ENCODE peak calls at places on chromosomes 13 and 19, in nine cellular contexts. H is upper lobe of left lung, W is spleen, R is transverse colon, J is GM23338, Z is endothelial cell of umbilical vein, X is stomach, B is prostate gland, D is HCT116. Y is an unnamed sample. For H3K4me1 and H3K27me3, the result is how much of the 10 kb centered on the place peaks cover.

GRCh38 chr19:42295831-42296525 is 6.0 kb upstream of the PRR19 start:
- DNase-seq in Z (peak), B (peak), J (peak), D (peak), W (peak), H (peak), R (peak), X (peak), Y (no peak)

GRCh38 chr19:3135961-3136683 is at the start of gene GNA15:
- DNase-seq in J (no peak), R (peak), B (peak), D (no peak), H (peak), W (peak), X (peak), Z (no peak), Y (no peak)

GRCh38 chr19:14603990-14604387 is 21.1 kb downstream of the CLEC17A start:
- DNase-seq in B (no peak), H (no peak), X (no peak), W (no peak), D (no peak), R (no peak), J (no peak), Z (no peak), Y (no peak)

GRCh38 chr19:55132453-55133129 is 15.2 kb upstream of the PPP1R12C start:
- DNase-seq in D (no peak), W (no peak), R (no peak), J (peak), Z (no peak), X (no peak), B (no peak), H (peak), Y (no peak)

GRCh38 chr19:11264452-11265176 is 2.3 kb upstream of the DOCK6 start:
- DNase-seq in H (peak), J (peak), D (no peak), R (peak), W (no peak), X (peak), Z (peak), B (peak), Y (no peak)

GRCh38 chr19:33210266-33210940 is 15.2 kb downstream of the SLC7A10 start:
- DNase-seq in X (no peak), B (no peak), R (no peak), D (no peak), Z (no peak), H (no peak), W (no peak), J (no peak), Y (no peak)

GRCh38 chr19:35225951-35226350 is 2.6 kb downstream of the FAM187B start:
- DNase-seq in B (no peak), H (no peak), Z (no peak), D (no peak), R (no peak), J (no peak), W (no peak), X (no peak), Y (peak)

GRCh38 chr19:45664575-45664974 is 3.4 kb upstream of the GIPR start:
- DNase-seq in Z (no peak), H (no peak), W (no peak), X (no peak), J (no peak), B (no peak), R (peak), D (no peak), Y (no peak)

GRCh38 chr13:95153647-95154405 is 147.4 kb downstream of the ABCC4 start:
- DNase-seq in R (no peak), B (no peak), D (no peak), W (no peak), H (no peak), J (peak), X (no peak), Z (peak), Y (no peak)

GRCh38 chr13:93361703-93362102 is 135.1 kb downstream of the GPC6 start:
- DNase-seq in B (no peak), X (no peak), H (no peak), D (no peak), R (no peak), Z (no peak), W (no peak), J (no peak), Y (no peak)

GRCh38 chr19:18421371-18421959 is 2.3 kb downstream of the SSBP4 start:
- DNase-seq in J (no peak), W (no peak), H (peak), R (no peak), Z (no peak), B (no peak), X (no peak), D (no peak), Y (no peak)

GRCh38 chr19:43914051-43914450 is 21.0 kb downstream of the ZNF45 start:
- DNase-seq in Z (no peak), B (no peak), J (no peak), H (no peak), R (no peak), W (no peak), D (no peak), X (no peak), Y (no peak)

GRCh38 chr13:32947411-32947810 is 68.8 kb upstream of the KL start:
- DNase-seq in D (no peak), W (no peak), H (no peak), J (no peak), R (no peak), B (no peak), X (no peak), Z (no peak), Y (no peak)

GRCh38 chr19:46927106-46927505 is 66.3 kb downstream of the ARHGAP35 start:
- DNase-seq in J (no peak), W (no peak), Z (no peak), R (no peak), B (no peak), X (no peak), D (no peak), H (no peak), Y (no peak)
- H3K4me1 ChIP-seq in J (under half), W (half or more), Z (under half), R (under half), B (under half), X (under half), D (half or more), H (under half), Y (half or more)

DNA sequence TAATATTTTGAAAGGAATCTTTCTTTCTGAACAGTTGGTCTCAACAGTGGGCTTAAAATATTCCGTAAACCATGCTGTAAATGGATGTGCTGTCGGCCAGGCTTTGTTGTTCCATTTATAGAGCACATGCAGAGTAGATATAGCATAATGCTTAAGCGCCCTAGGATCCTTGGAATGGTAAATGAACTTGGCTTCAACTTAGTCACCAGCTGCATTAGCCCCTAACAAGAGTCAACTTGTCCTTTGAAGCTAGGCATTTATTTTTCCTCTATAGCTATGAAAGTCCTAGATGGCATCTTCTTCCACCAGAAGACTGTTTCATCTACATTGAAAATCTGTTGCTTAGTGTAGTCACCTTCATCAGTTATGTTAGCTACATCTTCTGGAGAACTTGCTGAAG is 47.6 kb downstream of the SACS start:
- DNase-seq in W (no peak), Z (no peak), J (no peak), X (no peak), B (no peak), D (no peak), R (no peak), H (no peak), Y (no peak)
- H3K27me3 ChIP-seq in W (under half), Z (under half), J (under half), X (under half), B (under half), D (under half), R (under half), H (under half), Y (under half)

GRCh38 chr13:90769387-90769786 is 578.1 kb upstream of the MIR17HG start:
- DNase-seq in W (no peak), R (no peak), D (no peak), Z (no peak), J (no peak), B (no peak), X (no peak), H (no peak), Y (no peak)
- TF ChIP-seq POLR2AphosphoS5 in W (no peak), R (no peak), D (no peak), Z (no peak), J (no peak), B (no peak), X (no peak), H (no peak), Y (no peak)

GRCh38 chr13:46165485-46166220 is 16.3 kb downstream of the LCP1 start:
- DNase-seq in H (no peak), X (no peak), D (no peak), B (no peak), J (no peak), R (no peak), W (no peak), Z (no peak), Y (no peak)
- H3K4me1 ChIP-seq in H (under half), X (under half), D (under half), B (under half), J (under half), R (under half), W (half or more), Z (under half), Y (under half)